ENCODE peak calls at places on chromosomes 3 and 15, in four cellular contexts. A is fibroblast of lung, F is HFFc6, K is endodermal cell. X is an unnamed sample.

GRCh38 chr3:143120716-143121239 is 1.2 kb downstream of the CHST2 start:
- DNase-seq in A (peak), F (peak), K (peak), X (no peak)

GRCh38 chr15:38994310-38994709 is 429.7 kb upstream of the RASGRP1 start:
- DNase-seq in A (peak), F (no peak), K (no peak), X (no peak)

GRCh38 chr3:42090973-42091731 is at the start of gene TRAK1:
- DNase-seq in A (peak), F (no peak), K (no peak), X (no peak)

GRCh38 chr3:131630117-131630516 is 127.3 kb upstream of the MRPL3 start:
- DNase-seq in A (no peak), F (no peak), K (no peak), X (no peak)

GRCh38 chr3:130442284-130442683 is 74.7 kb upstream of the COL6A6 start:
- DNase-seq in A (no peak), F (no peak), K (peak), X (no peak)

GRCh38 chr3:172685331-172686214 is 25.3 kb downstream of the NCEH1 start:
- DNase-seq in A (peak), F (no peak), K (no peak), X (no peak)

GRCh38 chr3:126654571-126655393 is at the start of gene TXNRD3:
- DNase-seq in A (peak), F (peak), K (peak), X (peak)

GRCh38 chr15:101242160-101242998 is 9.5 kb downstream of the CHSY1 start:
- DNase-seq in A (peak), F (peak), K (peak), X (no peak)

GRCh38 chr15:64712353-64712752 is 63.0 kb downstream of the RBPMS2 start:
- DNase-seq in A (no peak), F (no peak), K (no peak), X (no peak)

GRCh38 chr15:44427756-44428724 is 611 bp downstream of the CTDSPL2 start:
- DNase-seq in A (peak), F (no peak), K (no peak), X (no peak)

GRCh38 chr3:15074500-15074899 is 9.4 kb upstream of the MRPS25 start:
- DNase-seq in A (no peak), F (no peak), K (no peak), X (no peak)

GRCh38 chr15:39188314-39188713 is 392.6 kb upstream of the THBS1 start:
- DNase-seq in A (peak), F (peak), K (no peak), X (no peak)

GRCh38 chr15:63600001-63600645 is 2.9 kb downstream of the FBXL22 start:
- DNase-seq in A (no peak), F (no peak), K (peak), X (no peak)

GRCh38 chr15:68213991-68214837 is 9.1 kb upstream of the CALML4 start:
- DNase-seq in A (no peak), F (no peak), K (peak), X (no peak)

GRCh38 chr15:51579012-51579411 is 43.6 kb downstream of the DMXL2 start:
- DNase-seq in A (no peak), F (no peak), K (no peak), X (no peak)

GRCh38 chr15:62262305-62262941 is 97.3 kb upstream of the C2CD4B start:
- DNase-seq in A (no peak), F (no peak), K (no peak), X (no peak)

GRCh38 chr3:13549513-13550256 is 760 bp downstream of the FBLN2 start:
- DNase-seq in A (no peak), F (no peak), K (no peak), X (no peak)

GRCh38 chr15:94305133-94305532 is 73.8 kb downstream of the MCTP2 start:
- DNase-seq in A (peak), F (no peak), K (no peak), X (no peak)

GRCh38 chr3:157127831-157128767 is 31.8 kb downstream of the CCNL1 start:
- DNase-seq in A (peak), F (peak), K (peak), X (no peak)

GRCh38 chr15:92306662-92307061 is 87.0 kb upstream of the ST8SIA2 start:
- DNase-seq in A (peak), F (no peak), K (peak), X (no peak)
- TF ChIP-seq CTCF in A (no peak), F (no peak), K (peak), X (peak)

GRCh38 chr15:72382146-72382545 is 6.3 kb upstream of the HEXA start:
- DNase-seq in A (no peak), F (peak), K (no peak), X (no peak)
- TF ChIP-seq CTCF in A (no peak), F (peak), K (peak), X (peak)

GRCh38 chr3:20930034-20930433 is 744.0 kb upstream of the SGO1 start:
- DNase-seq in A (peak), F (peak), K (peak), X (no peak)
- TF ChIP-seq CTCF in A (no peak), F (peak), K (peak), X (peak)

GRCh38 chr15:89129123-89129815 is 41.0 kb downstream of the ABHD2 start:
- DNase-seq in A (peak), F (no peak), K (peak), X (no peak)
- TF ChIP-seq CTCF in A (peak), F (peak), K (peak), X (peak)

GRCh38 chr3:163785693-163786092 is 1292.6 kb downstream of the SI start:
- DNase-seq in A (no peak), F (no peak), K (peak), X (no peak)
- TF ChIP-seq CTCF in A (no peak), F (no peak), K (peak), X (peak)

DNA sequence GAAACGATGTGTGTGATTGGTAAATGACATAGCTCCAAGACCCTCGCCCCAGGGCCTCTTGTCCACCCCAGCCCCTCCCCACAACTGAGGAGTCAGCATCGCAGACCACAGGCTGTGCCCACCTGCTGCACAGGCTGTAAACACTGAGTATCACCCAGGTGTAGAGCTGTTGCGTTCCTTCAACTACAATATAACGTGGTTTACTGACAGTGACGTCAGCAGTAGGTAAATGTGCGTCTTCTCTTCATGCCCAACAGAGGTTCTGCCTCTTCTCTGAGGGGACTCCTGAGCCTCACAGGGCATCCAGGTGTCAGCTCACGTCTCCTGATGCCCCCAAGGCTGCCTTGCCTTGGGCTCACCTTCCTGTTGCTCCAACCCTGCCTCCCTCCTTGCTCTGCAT is 395.1 kb downstream of the CACNA2D3 start:
- DNase-seq in A (no peak), F (no peak), K (no peak), X (no peak)
- TF ChIP-seq CTCF in A (no peak), F (no peak), K (no peak), X (no peak)

GRCh38 chr3:36408146-36408545 is 27.8 kb downstream of the STAC start:
- DNase-seq in A (no peak), F (no peak), K (no peak), X (no peak)
- TF ChIP-seq CTCF in A (peak), F (no peak), K (peak), X (no peak)

GRCh38 chr3:195260286-195260905 is 10.6 kb downstream of the XXYLT1 start:
- DNase-seq in A (no peak), F (no peak), K (peak), X (no peak)
- TF ChIP-seq CTCF in A (peak), F (peak), K (peak), X (no peak)

GRCh38 chr3:141726483-141726882 is 11.6 kb upstream of the RNF7 start:
- DNase-seq in A (no peak), F (no peak), K (no peak), X (no peak)

GRCh38 chr3:141735176-141735575 is 2.9 kb upstream of the RNF7 start:
- DNase-seq in A (no peak), F (peak), K (no peak), X (no peak)

GRCh38 chr3:141728355-141728892 is 9.7 kb upstream of the RNF7 start:
- DNase-seq in A (no peak), F (no peak), K (no peak), X (no peak)

DNA sequence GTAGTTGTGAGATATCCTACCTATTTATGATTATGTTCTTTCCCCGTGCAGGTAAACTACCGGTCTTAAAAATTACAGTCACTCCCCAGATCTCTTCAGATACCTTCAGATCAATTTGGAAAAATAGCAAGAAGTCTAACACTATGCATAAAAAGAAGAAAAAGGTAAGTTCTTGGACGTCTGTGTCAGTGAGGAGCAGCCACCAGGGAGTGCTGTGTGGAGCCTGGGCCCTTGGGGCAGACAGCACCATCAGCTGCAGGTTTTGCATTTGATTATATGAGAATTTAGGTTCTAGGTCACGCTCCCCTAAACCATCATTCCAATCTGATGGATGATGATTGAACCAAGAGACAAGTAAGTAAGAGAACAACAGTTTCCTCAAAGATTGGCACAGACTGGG is 8.9 kb upstream of the RNF7 start:
- DNase-seq in A (no peak), F (no peak), K (peak), X (no peak)
- TF ChIP-seq CTCF in A (no peak), F (peak), K (peak), X (no peak)

X was measured in D721Med.